ENCODE peak calls at places on chromosomes 7 and 10, in eight cellular contexts. One of them, this sample, is unnamed.

GRCh38 chr10:70958396-70958795 is 70.0 kb upstream of the PCBD1 start:
- DNase-seq in body of pancreas: no peak
- DNase-seq in ovary: no peak
- DNase-seq in lower leg skin: no peak
- DNase-seq in gastrocnemius medialis: no peak
- DNase-seq in tibial nerve: no peak
- DNase-seq in adrenal gland: no peak
- DNase-seq in breast epithelium: no peak
- DNase-seq in this sample: no peak

GRCh38 chr10:184911-185310 is 49.7 kb downstream of the ZMYND11 start:
- DNase-seq in body of pancreas: no peak
- DNase-seq in ovary: no peak
- DNase-seq in lower leg skin: no peak
- DNase-seq in gastrocnemius medialis: no peak
- DNase-seq in tibial nerve: no peak
- DNase-seq in adrenal gland: no peak
- DNase-seq in breast epithelium: no peak
- DNase-seq in this sample: no peak

GRCh38 chr7:106166651-106167342 is 54.7 kb upstream of the SYPL1 start:
- DNase-seq in body of pancreas: peak
- DNase-seq in ovary: no peak
- DNase-seq in lower leg skin: no peak
- DNase-seq in gastrocnemius medialis: no peak
- DNase-seq in tibial nerve: no peak
- DNase-seq in adrenal gland: peak
- DNase-seq in breast epithelium: no peak
- DNase-seq in this sample: no peak

GRCh38 chr7:17863815-17864159 is 76.5 kb downstream of the SNX13 start:
- DNase-seq in body of pancreas: no peak
- DNase-seq in ovary: no peak
- DNase-seq in lower leg skin: no peak
- DNase-seq in gastrocnemius medialis: no peak
- DNase-seq in tibial nerve: no peak
- DNase-seq in adrenal gland: no peak
- DNase-seq in breast epithelium: no peak
- DNase-seq in this sample: no peak

GRCh38 chr10:74813371-74813770 is 13.0 kb upstream of the KAT6B start:
- DNase-seq in body of pancreas: no peak
- DNase-seq in ovary: no peak
- DNase-seq in lower leg skin: no peak
- DNase-seq in gastrocnemius medialis: no peak
- DNase-seq in tibial nerve: no peak
- DNase-seq in adrenal gland: no peak
- DNase-seq in breast epithelium: no peak
- DNase-seq in this sample: no peak

GRCh38 chr10:110664483-110665420 is 20.6 kb downstream of the RBM20 start:
- DNase-seq in body of pancreas: no peak
- DNase-seq in ovary: no peak
- DNase-seq in lower leg skin: no peak
- DNase-seq in gastrocnemius medialis: peak
- DNase-seq in tibial nerve: no peak
- DNase-seq in adrenal gland: no peak
- DNase-seq in breast epithelium: no peak
- DNase-seq in this sample: peak

GRCh38 chr7:43522406-43523156 is 60.3 kb upstream of the STK17A start:
- DNase-seq in body of pancreas: no peak
- DNase-seq in ovary: no peak
- DNase-seq in lower leg skin: no peak
- DNase-seq in gastrocnemius medialis: no peak
- DNase-seq in tibial nerve: no peak
- DNase-seq in adrenal gland: no peak
- DNase-seq in breast epithelium: no peak
- DNase-seq in this sample: peak

GRCh38 chr10:57395921-57396320 is 871.8 kb downstream of the IPMK start:
- DNase-seq in body of pancreas: no peak
- DNase-seq in ovary: no peak
- DNase-seq in lower leg skin: no peak
- DNase-seq in gastrocnemius medialis: no peak
- DNase-seq in tibial nerve: no peak
- DNase-seq in adrenal gland: no peak
- DNase-seq in breast epithelium: no peak
- DNase-seq in this sample: no peak

GRCh38 chr7:25807212-25807611 is 344.8 kb upstream of the NFE2L3 start:
- DNase-seq in body of pancreas: no peak
- DNase-seq in ovary: no peak
- DNase-seq in lower leg skin: no peak
- DNase-seq in gastrocnemius medialis: no peak
- DNase-seq in tibial nerve: no peak
- DNase-seq in adrenal gland: no peak
- DNase-seq in breast epithelium: no peak
- DNase-seq in this sample: no peak

GRCh38 chr10:119496282-119496681 is 46.2 kb downstream of the RGS10 start:
- DNase-seq in body of pancreas: no peak
- DNase-seq in ovary: no peak
- DNase-seq in lower leg skin: no peak
- DNase-seq in gastrocnemius medialis: no peak
- DNase-seq in tibial nerve: no peak
- DNase-seq in adrenal gland: no peak
- DNase-seq in breast epithelium: no peak
- DNase-seq in this sample: no peak

GRCh38 chr7:5295039-5296014 is 12.6 kb downstream of the SLC29A4 start:
- DNase-seq in body of pancreas: no peak
- DNase-seq in ovary: no peak
- DNase-seq in lower leg skin: no peak
- DNase-seq in gastrocnemius medialis: no peak
- DNase-seq in tibial nerve: no peak
- DNase-seq in adrenal gland: no peak
- DNase-seq in breast epithelium: no peak
- DNase-seq in this sample: no peak

GRCh38 chr10:30529373-30529998 is 95.5 kb downstream of the MAP3K8 start:
- DNase-seq in body of pancreas: peak
- DNase-seq in ovary: peak
- DNase-seq in lower leg skin: peak
- DNase-seq in gastrocnemius medialis: peak
- DNase-seq in tibial nerve: peak
- DNase-seq in adrenal gland: peak
- DNase-seq in breast epithelium: no peak
- DNase-seq in this sample: no peak
- TF ChIP-seq POLR2A in body of pancreas: peak
- TF ChIP-seq POLR2A in ovary: no peak
- TF ChIP-seq POLR2A in lower leg skin: no peak
- TF ChIP-seq POLR2A in gastrocnemius medialis: peak
- TF ChIP-seq POLR2A in tibial nerve: no peak
- TF ChIP-seq POLR2A in adrenal gland: no peak
- TF ChIP-seq POLR2A in breast epithelium: no peak
- TF ChIP-seq POLR2A in this sample: no peak

DNA sequence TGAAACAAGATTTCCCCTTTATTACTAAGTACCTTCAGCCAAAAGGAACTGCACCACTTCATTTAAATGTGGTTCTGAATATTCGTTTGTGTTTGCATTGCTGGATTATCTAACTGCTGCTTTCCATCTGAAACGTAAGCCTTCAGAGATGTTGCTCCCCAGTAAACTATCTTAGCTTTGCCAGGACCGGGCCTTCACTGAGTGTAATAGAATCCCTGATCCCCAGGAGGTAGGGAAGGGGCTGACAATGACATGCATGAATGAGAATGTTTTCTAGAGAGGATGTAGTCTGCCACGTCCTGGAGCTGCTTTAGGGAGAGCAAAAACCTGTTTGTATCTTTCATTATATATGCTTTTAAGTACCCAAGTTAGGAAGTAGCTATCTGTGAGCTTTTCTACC is 19.5 kb upstream of the INSYN2A start:
- DNase-seq in body of pancreas: no peak
- DNase-seq in ovary: no peak
- DNase-seq in lower leg skin: no peak
- DNase-seq in gastrocnemius medialis: no peak
- DNase-seq in tibial nerve: no peak
- DNase-seq in adrenal gland: no peak
- DNase-seq in breast epithelium: no peak
- DNase-seq in this sample: no peak
- TF ChIP-seq CTCF in body of pancreas: no peak
- TF ChIP-seq CTCF in ovary: no peak
- TF ChIP-seq CTCF in lower leg skin: no peak
- TF ChIP-seq CTCF in gastrocnemius medialis: no peak
- TF ChIP-seq CTCF in tibial nerve: no peak
- TF ChIP-seq CTCF in adrenal gland: no peak
- TF ChIP-seq CTCF in breast epithelium: no peak
- TF ChIP-seq CTCF in this sample: no peak

GRCh38 chr7:139065323-139065722 is 29.5 kb upstream of the ZC3HAV1L start:
- DNase-seq in body of pancreas: no peak
- DNase-seq in ovary: no peak
- DNase-seq in lower leg skin: no peak
- DNase-seq in gastrocnemius medialis: no peak
- DNase-seq in tibial nerve: no peak
- DNase-seq in adrenal gland: no peak
- DNase-seq in breast epithelium: no peak
- DNase-seq in this sample: no peak
- TF ChIP-seq POLR2A in body of pancreas: no peak
- TF ChIP-seq POLR2A in ovary: no peak
- TF ChIP-seq POLR2A in lower leg skin: no peak
- TF ChIP-seq POLR2A in gastrocnemius medialis: no peak
- TF ChIP-seq POLR2A in tibial nerve: no peak
- TF ChIP-seq POLR2A in adrenal gland: no peak
- TF ChIP-seq POLR2A in breast epithelium: no peak
- TF ChIP-seq POLR2A in this sample: no peak

GRCh38 chr7:29976265-29976664 is 13.3 kb downstream of the SCRN1 start:
- DNase-seq in body of pancreas: no peak
- DNase-seq in ovary: no peak
- DNase-seq in lower leg skin: no peak
- DNase-seq in gastrocnemius medialis: no peak
- DNase-seq in tibial nerve: no peak
- DNase-seq in adrenal gland: no peak
- DNase-seq in breast epithelium: no peak
- DNase-seq in this sample: no peak

GRCh38 chr7:29976673-29977072 is 12.9 kb downstream of the SCRN1 start:
- DNase-seq in body of pancreas: no peak
- DNase-seq in ovary: peak
- DNase-seq in lower leg skin: no peak
- DNase-seq in gastrocnemius medialis: no peak
- DNase-seq in tibial nerve: no peak
- DNase-seq in adrenal gland: peak
- DNase-seq in breast epithelium: no peak
- DNase-seq in this sample: no peak

GRCh38 chr7:29975564-29975963 is 14.0 kb downstream of the SCRN1 start:
- DNase-seq in body of pancreas: no peak
- DNase-seq in ovary: no peak
- DNase-seq in lower leg skin: no peak
- DNase-seq in gastrocnemius medialis: no peak
- DNase-seq in tibial nerve: no peak
- DNase-seq in adrenal gland: no peak
- DNase-seq in breast epithelium: no peak
- DNase-seq in this sample: no peak

GRCh38 chr7:29980151-29980550 is 9.4 kb downstream of the SCRN1 start:
- DNase-seq in body of pancreas: no peak
- DNase-seq in ovary: no peak
- DNase-seq in lower leg skin: no peak
- DNase-seq in gastrocnemius medialis: no peak
- DNase-seq in tibial nerve: no peak
- DNase-seq in adrenal gland: no peak
- DNase-seq in breast epithelium: no peak
- DNase-seq in this sample: no peak

DNA sequence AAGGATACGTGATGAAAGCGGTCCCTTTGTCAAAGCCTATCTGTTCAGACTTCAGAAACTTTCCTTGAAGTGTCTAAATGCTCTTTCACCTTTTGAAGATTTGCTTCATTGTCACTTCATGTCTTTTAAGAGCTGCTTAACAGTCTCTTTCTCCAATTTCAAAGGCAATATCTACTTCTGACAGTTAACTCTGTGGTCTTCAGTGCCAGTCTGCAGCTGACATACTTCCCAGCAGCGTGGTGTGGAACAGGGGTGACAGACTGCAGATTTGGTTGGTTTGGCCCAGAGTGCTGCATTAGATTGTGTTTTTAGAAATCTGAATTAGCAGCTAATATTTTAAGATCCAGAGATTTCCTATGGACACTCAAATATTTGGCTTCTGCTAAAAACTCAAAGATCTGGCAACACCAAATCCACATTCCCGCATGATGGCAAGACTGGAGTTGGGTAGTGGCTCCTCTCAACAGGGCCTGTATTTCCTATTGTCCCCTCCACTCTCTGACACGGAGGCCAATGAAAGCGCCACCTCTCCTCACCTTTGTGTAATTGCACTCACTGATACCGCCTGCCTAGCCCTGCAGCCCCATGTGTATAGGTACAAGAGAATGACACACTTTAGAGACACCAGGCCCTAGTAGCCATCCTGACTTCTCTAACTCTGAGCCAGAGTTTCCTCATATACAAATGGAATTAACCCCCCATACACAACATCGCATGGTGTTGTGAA is 11.5 kb downstream of the SCRN1 start:
- DNase-seq in body of pancreas: peak
- DNase-seq in ovary: no peak
- DNase-seq in lower leg skin: no peak
- DNase-seq in gastrocnemius medialis: no peak
- DNase-seq in tibial nerve: no peak
- DNase-seq in adrenal gland: no peak
- DNase-seq in breast epithelium: no peak
- DNase-seq in this sample: no peak
- TF ChIP-seq CTCF in body of pancreas: peak
- TF ChIP-seq CTCF in ovary: no peak
- TF ChIP-seq CTCF in lower leg skin: no peak
- TF ChIP-seq CTCF in gastrocnemius medialis: no peak
- TF ChIP-seq CTCF in tibial nerve: no peak
- TF ChIP-seq CTCF in adrenal gland: no peak
- TF ChIP-seq CTCF in breast epithelium: no peak
- TF ChIP-seq CTCF in this sample: no peak